ENCODE peak calls at places on chromosomes 3 and 15, in eight cellular contexts. One of them, this sample, is unnamed.

GRCh38 chr3:163605915-163606314 is 1472.4 kb downstream of the SI start:
- DNase-seq in endothelial cell: no peak
- DNase-seq in bronchial epithelial cell: peak; percentile 19
- DNase-seq in Caco-2: no peak
- DNase-seq in testis: no peak
- DNase-seq in upper lobe of right lung: no peak
- DNase-seq in thoracic aorta: no peak
- DNase-seq in WTC11: no peak
- DNase-seq in this sample: no peak

GRCh38 chr3:106399208-106399607 is 530.4 kb upstream of the CBLB start:
- DNase-seq in endothelial cell: no peak
- DNase-seq in bronchial epithelial cell: no peak
- DNase-seq in Caco-2: no peak
- DNase-seq in testis: no peak
- DNase-seq in upper lobe of right lung: no peak
- DNase-seq in thoracic aorta: no peak
- DNase-seq in WTC11: no peak
- DNase-seq in this sample: no peak

GRCh38 chr3:81173514-81173913 is 587.9 kb downstream of the GBE1 start:
- DNase-seq in endothelial cell: peak; percentile 18
- DNase-seq in bronchial epithelial cell: peak; percentile 8
- DNase-seq in Caco-2: no peak
- DNase-seq in testis: no peak
- DNase-seq in upper lobe of right lung: no peak
- DNase-seq in thoracic aorta: no peak
- DNase-seq in WTC11: peak; percentile 15
- DNase-seq in this sample: no peak

GRCh38 chr15:28456476-28457395 is 76.0 kb downstream of the GOLGA8G start:
- DNase-seq in endothelial cell: peak; percentile 20
- DNase-seq in bronchial epithelial cell: no peak
- DNase-seq in Caco-2: peak; percentile 38
- DNase-seq in testis: peak; percentile 16
- DNase-seq in upper lobe of right lung: peak; percentile 64
- DNase-seq in thoracic aorta: no peak
- DNase-seq in WTC11: peak; percentile 39
- DNase-seq in this sample: peak; percentile 15

GRCh38 chr3:71057526-71057894 is 526.0 kb downstream of the FOXP1 start:
- DNase-seq in endothelial cell: no peak
- DNase-seq in bronchial epithelial cell: peak; percentile 91
- DNase-seq in Caco-2: no peak
- DNase-seq in testis: no peak
- DNase-seq in upper lobe of right lung: no peak
- DNase-seq in thoracic aorta: no peak
- DNase-seq in WTC11: no peak
- DNase-seq in this sample: no peak

GRCh38 chr3:159884661-159885402 is 103.8 kb upstream of the IL12A start:
- DNase-seq in endothelial cell: no peak
- DNase-seq in bronchial epithelial cell: peak; percentile 61
- DNase-seq in Caco-2: no peak
- DNase-seq in testis: no peak
- DNase-seq in upper lobe of right lung: no peak
- DNase-seq in thoracic aorta: no peak
- DNase-seq in WTC11: no peak
- DNase-seq in this sample: peak; percentile 57

GRCh38 chr15:74438696-74439316 is 5.0 kb upstream of the SEMA7A start:
- DNase-seq in endothelial cell: peak; percentile 78
- DNase-seq in bronchial epithelial cell: peak; percentile 71
- DNase-seq in Caco-2: peak; percentile 77
- DNase-seq in testis: peak; percentile 83
- DNase-seq in upper lobe of right lung: peak; percentile 81
- DNase-seq in thoracic aorta: no peak
- DNase-seq in WTC11: peak; percentile 78
- DNase-seq in this sample: peak; percentile 86

GRCh38 chr3:69143055-69143454 is 20.7 kb upstream of the LMOD3 start:
- DNase-seq in endothelial cell: no peak
- DNase-seq in bronchial epithelial cell: no peak
- DNase-seq in Caco-2: no peak
- DNase-seq in testis: no peak
- DNase-seq in upper lobe of right lung: no peak
- DNase-seq in thoracic aorta: no peak
- DNase-seq in WTC11: no peak
- DNase-seq in this sample: no peak

GRCh38 chr3:195450731-195451229 is 8.0 kb upstream of the ACAP2 start:
- DNase-seq in endothelial cell: no peak
- DNase-seq in bronchial epithelial cell: no peak
- DNase-seq in Caco-2: no peak
- DNase-seq in testis: peak; percentile 32
- DNase-seq in upper lobe of right lung: peak; percentile 64
- DNase-seq in thoracic aorta: no peak
- DNase-seq in WTC11: no peak
- DNase-seq in this sample: no peak

GRCh38 chr15:33149919-33150318 is 44.6 kb downstream of the FMN1 start:
- DNase-seq in endothelial cell: no peak
- DNase-seq in bronchial epithelial cell: peak; percentile 82
- DNase-seq in Caco-2: no peak
- DNase-seq in testis: no peak
- DNase-seq in upper lobe of right lung: no peak
- DNase-seq in thoracic aorta: no peak
- DNase-seq in WTC11: no peak
- DNase-seq in this sample: no peak

GRCh38 chr15:77180270-77180669 is 109.4 kb upstream of the TSPAN3 start:
- DNase-seq in endothelial cell: no peak
- DNase-seq in bronchial epithelial cell: no peak
- DNase-seq in Caco-2: no peak
- DNase-seq in testis: no peak
- DNase-seq in upper lobe of right lung: no peak
- DNase-seq in thoracic aorta: no peak
- DNase-seq in WTC11: no peak
- DNase-seq in this sample: no peak

GRCh38 chr3:38297947-38298711 is 16.0 kb downstream of the SLC22A14 start:
- DNase-seq in endothelial cell: no peak
- DNase-seq in bronchial epithelial cell: peak; percentile 42
- DNase-seq in Caco-2: no peak
- DNase-seq in testis: no peak
- DNase-seq in upper lobe of right lung: no peak
- DNase-seq in thoracic aorta: no peak
- DNase-seq in WTC11: no peak
- DNase-seq in this sample: no peak

GRCh38 chr3:37103103-37103815 is 71.1 kb downstream of the LRRFIP2 start:
- DNase-seq in endothelial cell: no peak
- DNase-seq in bronchial epithelial cell: no peak
- DNase-seq in Caco-2: no peak
- DNase-seq in testis: no peak
- DNase-seq in upper lobe of right lung: no peak
- DNase-seq in thoracic aorta: no peak
- DNase-seq in WTC11: no peak
- DNase-seq in this sample: no peak

GRCh38 chr3:11690863-11691833 is 47.4 kb upstream of the VGLL4 start:
- DNase-seq in endothelial cell: no peak
- DNase-seq in bronchial epithelial cell: peak; percentile 55
- DNase-seq in Caco-2: no peak
- DNase-seq in testis: no peak
- DNase-seq in upper lobe of right lung: no peak
- DNase-seq in thoracic aorta: no peak
- DNase-seq in WTC11: no peak
- DNase-seq in this sample: no peak

GRCh38 chr3:126550488-126551051 is 8.2 kb downstream of the C3orf22 start:
- DNase-seq in endothelial cell: peak; percentile 1
- DNase-seq in bronchial epithelial cell: no peak
- DNase-seq in Caco-2: no peak
- DNase-seq in testis: no peak
- DNase-seq in upper lobe of right lung: peak; percentile 48
- DNase-seq in thoracic aorta: no peak
- DNase-seq in WTC11: no peak
- DNase-seq in this sample: no peak

GRCh38 chr15:57554063-57554820 is 37.5 kb upstream of the MYZAP start:
- DNase-seq in endothelial cell: no peak
- DNase-seq in bronchial epithelial cell: peak; percentile 75
- DNase-seq in Caco-2: no peak
- DNase-seq in testis: no peak
- DNase-seq in upper lobe of right lung: no peak
- DNase-seq in thoracic aorta: no peak
- DNase-seq in WTC11: no peak
- DNase-seq in this sample: no peak

GRCh38 chr3:187987919-187988318 is 166.0 kb upstream of the LPP start:
- DNase-seq in endothelial cell: no peak
- DNase-seq in bronchial epithelial cell: no peak
- DNase-seq in Caco-2: no peak
- DNase-seq in testis: no peak
- DNase-seq in upper lobe of right lung: no peak
- DNase-seq in thoracic aorta: no peak
- DNase-seq in WTC11: no peak
- DNase-seq in this sample: no peak

GRCh38 chr3:182947892-182948291 is 32.4 kb downstream of the DCUN1D1 start:
- DNase-seq in endothelial cell: no peak
- DNase-seq in bronchial epithelial cell: no peak
- DNase-seq in Caco-2: peak; percentile 41
- DNase-seq in testis: no peak
- DNase-seq in upper lobe of right lung: no peak
- DNase-seq in thoracic aorta: no peak
- DNase-seq in WTC11: no peak
- DNase-seq in this sample: no peak

GRCh38 chr3:85572426-85572825 is 613.6 kb downstream of the CADM2 start:
- DNase-seq in endothelial cell: no peak
- DNase-seq in bronchial epithelial cell: no peak
- DNase-seq in Caco-2: no peak
- DNase-seq in testis: no peak
- DNase-seq in upper lobe of right lung: no peak
- DNase-seq in thoracic aorta: no peak
- DNase-seq in WTC11: no peak
- DNase-seq in this sample: no peak

GRCh38 chr3:58748024-58748423 is 81.5 kb upstream of the FAM3D start:
- DNase-seq in endothelial cell: no peak
- DNase-seq in bronchial epithelial cell: no peak
- DNase-seq in Caco-2: no peak
- DNase-seq in testis: no peak
- DNase-seq in upper lobe of right lung: no peak
- DNase-seq in thoracic aorta: no peak
- DNase-seq in WTC11: no peak
- DNase-seq in this sample: no peak

GRCh38 chr3:169790687-169791429 is 17.7 kb downstream of the MYNN start:
- DNase-seq in endothelial cell: no peak
- DNase-seq in bronchial epithelial cell: peak; percentile 55
- DNase-seq in Caco-2: no peak
- DNase-seq in testis: no peak
- DNase-seq in upper lobe of right lung: no peak
- DNase-seq in thoracic aorta: no peak
- DNase-seq in WTC11: no peak
- DNase-seq in this sample: no peak

GRCh38 chr15:64503197-64503596 is 42.8 kb downstream of the ZNF609 start:
- DNase-seq in endothelial cell: peak; percentile 16
- DNase-seq in bronchial epithelial cell: no peak
- DNase-seq in Caco-2: no peak
- DNase-seq in testis: no peak
- DNase-seq in upper lobe of right lung: no peak
- DNase-seq in thoracic aorta: no peak
- DNase-seq in WTC11: no peak
- DNase-seq in this sample: no peak

GRCh38 chr15:78624651-78625590 is 4.1 kb upstream of the CHRNA3 start:
- DNase-seq in endothelial cell: no peak
- DNase-seq in bronchial epithelial cell: no peak
- DNase-seq in Caco-2: no peak
- DNase-seq in testis: no peak
- DNase-seq in upper lobe of right lung: peak; percentile 53
- DNase-seq in thoracic aorta: no peak
- DNase-seq in WTC11: no peak
- DNase-seq in this sample: no peak

GRCh38 chr15:25345943-25346342 is 92.9 kb downstream of the UBE3A start:
- DNase-seq in endothelial cell: peak; percentile 43
- DNase-seq in bronchial epithelial cell: peak; percentile 13
- DNase-seq in Caco-2: no peak
- DNase-seq in testis: no peak
- DNase-seq in upper lobe of right lung: no peak
- DNase-seq in thoracic aorta: peak; percentile 7
- DNase-seq in WTC11: peak; percentile 41
- DNase-seq in this sample: no peak
- TF ChIP-seq CTCF in endothelial cell: no peak
- TF ChIP-seq CTCF in bronchial epithelial cell: peak; percentile 31
- TF ChIP-seq CTCF in Caco-2: peak; percentile 28
- TF ChIP-seq CTCF in testis: no peak
- TF ChIP-seq CTCF in upper lobe of right lung: no peak
- TF ChIP-seq CTCF in thoracic aorta: peak; percentile 33
- TF ChIP-seq CTCF in WTC11: no peak
- TF ChIP-seq CTCF in this sample: no peak

GRCh38 chr3:100030346-100030745 is 84.0 kb downstream of the FILIP1L start:
- DNase-seq in endothelial cell: no peak
- DNase-seq in bronchial epithelial cell: peak; percentile 96
- DNase-seq in Caco-2: no peak
- DNase-seq in testis: no peak
- DNase-seq in upper lobe of right lung: no peak
- DNase-seq in thoracic aorta: no peak
- DNase-seq in WTC11: no peak
- DNase-seq in this sample: no peak
- TF ChIP-seq CTCF in endothelial cell: no peak
- TF ChIP-seq CTCF in bronchial epithelial cell: no peak
- TF ChIP-seq CTCF in Caco-2: no peak
- TF ChIP-seq CTCF in testis: no peak
- TF ChIP-seq CTCF in upper lobe of right lung: no peak
- TF ChIP-seq CTCF in thoracic aorta: no peak
- TF ChIP-seq CTCF in WTC11: no peak
- TF ChIP-seq CTCF in this sample: no peak

GRCh38 chr15:39731266-39731665 is 51.4 kb downstream of the FSIP1 start:
- DNase-seq in endothelial cell: no peak
- DNase-seq in bronchial epithelial cell: no peak
- DNase-seq in Caco-2: no peak
- DNase-seq in testis: no peak
- DNase-seq in upper lobe of right lung: no peak
- DNase-seq in thoracic aorta: no peak
- DNase-seq in WTC11: no peak
- DNase-seq in this sample: no peak

GRCh38 chr15:39728844-39729243 is 53.8 kb downstream of the FSIP1 start:
- DNase-seq in endothelial cell: no peak
- DNase-seq in bronchial epithelial cell: no peak
- DNase-seq in Caco-2: no peak
- DNase-seq in testis: no peak
- DNase-seq in upper lobe of right lung: no peak
- DNase-seq in thoracic aorta: no peak
- DNase-seq in WTC11: no peak
- DNase-seq in this sample: no peak

GRCh38 chr15:39735120-39735717 is 47.4 kb downstream of the FSIP1 start:
- DNase-seq in endothelial cell: no peak
- DNase-seq in bronchial epithelial cell: peak; percentile 26
- DNase-seq in Caco-2: no peak
- DNase-seq in testis: no peak
- DNase-seq in upper lobe of right lung: no peak
- DNase-seq in thoracic aorta: no peak
- DNase-seq in WTC11: no peak
- DNase-seq in this sample: no peak

GRCh38 chr15:39729500-39729899 is 53.1 kb downstream of the FSIP1 start:
- DNase-seq in endothelial cell: no peak
- DNase-seq in bronchial epithelial cell: no peak
- DNase-seq in Caco-2: no peak
- DNase-seq in testis: no peak
- DNase-seq in upper lobe of right lung: no peak
- DNase-seq in thoracic aorta: no peak
- DNase-seq in WTC11: no peak
- DNase-seq in this sample: no peak

GRCh38 chr15:39730552-39730951 is 52.1 kb downstream of the FSIP1 start:
- DNase-seq in endothelial cell: no peak
- DNase-seq in bronchial epithelial cell: no peak
- DNase-seq in Caco-2: peak; percentile 82
- DNase-seq in testis: no peak
- DNase-seq in upper lobe of right lung: no peak
- DNase-seq in thoracic aorta: no peak
- DNase-seq in WTC11: no peak
- DNase-seq in this sample: no peak
- TF ChIP-seq CTCF in endothelial cell: no peak
- TF ChIP-seq CTCF in bronchial epithelial cell: no peak
- TF ChIP-seq CTCF in Caco-2: no peak
- TF ChIP-seq CTCF in testis: no peak
- TF ChIP-seq CTCF in upper lobe of right lung: no peak
- TF ChIP-seq CTCF in thoracic aorta: no peak
- TF ChIP-seq CTCF in WTC11: no peak
- TF ChIP-seq CTCF in this sample: no peak

GRCh38 chr3:25904248-25904647 is 114.4 kb downstream of the OXSM start:
- DNase-seq in endothelial cell: peak; percentile 14
- DNase-seq in bronchial epithelial cell: peak; percentile 13
- DNase-seq in Caco-2: no peak
- DNase-seq in testis: no peak
- DNase-seq in upper lobe of right lung: no peak
- DNase-seq in thoracic aorta: no peak
- DNase-seq in WTC11: no peak
- DNase-seq in this sample: no peak
- TF ChIP-seq CTCF in endothelial cell: no peak
- TF ChIP-seq CTCF in bronchial epithelial cell: peak; percentile 25
- TF ChIP-seq CTCF in Caco-2: no peak
- TF ChIP-seq CTCF in testis: no peak
- TF ChIP-seq CTCF in upper lobe of right lung: no peak
- TF ChIP-seq CTCF in thoracic aorta: no peak
- TF ChIP-seq CTCF in WTC11: no peak
- TF ChIP-seq CTCF in this sample: no peak